ENCODE peak calls at places on chromosomes 6 and 20, in four cellular contexts. X, Y, K and F are unnamed samples.

GRCh38 chr6:154154389-154154967 is 115.4 kb downstream of the OPRM1 start:
- DNase-seq in X (no peak), K (no peak), Y (peak), F (peak)

GRCh38 chr20:24136659-24137246 is 148.2 kb upstream of the GGTLC1 start:
- DNase-seq in Y (no peak), K (no peak), X (no peak), F (no peak)

GRCh38 chr20:64090165-64090564 is 6.0 kb upstream of the LKAAEAR1 start:
- DNase-seq in K (no peak), Y (peak), X (no peak), F (no peak)

GRCh38 chr6:28589952-28590340 is 64.3 kb downstream of the GPX5 start:
- DNase-seq in K (no peak), X (no peak), Y (no peak), F (no peak)

GRCh38 chr6:13614126-13614925 is 809 bp upstream of the NOL7 start:
- DNase-seq in X (no peak), Y (peak), K (peak), F (peak)

GRCh38 chr20:3072530-3073250 is 1.3 kb downstream of the OXT start:
- DNase-seq in X (no peak), K (no peak), Y (no peak), F (no peak)

GRCh38 chr6:23454090-23454998 is 671.7 kb upstream of the NRSN1 start:
- DNase-seq in K (no peak), X (no peak), Y (no peak), F (no peak)

GRCh38 chr20:36585410-36586125 is 12.2 kb downstream of the TGIF2 start:
- DNase-seq in K (no peak), Y (no peak), X (peak), F (no peak)

GRCh38 chr6:168742146-168742782 is 301.3 kb downstream of the SMOC2 start:
- DNase-seq in Y (no peak), K (no peak), X (no peak), F (no peak)

GRCh38 chr6:140537834-140538680 is 1163.6 kb upstream of the CITED2 start:
- DNase-seq in X (peak), K (peak), Y (no peak), F (peak)

GRCh38 chr20:61768926-61769832 is 296.5 kb downstream of the TAF4 start:
- DNase-seq in K (no peak), Y (no peak), X (no peak), F (no peak)

GRCh38 chr20:50788045-50788867 is 6.6 kb upstream of the BCAS4 start:
- DNase-seq in Y (peak), X (no peak), K (peak), F (peak)

GRCh38 chr6:63943826-63944225 is 308.2 kb downstream of the PHF3 start:
- DNase-seq in X (peak), K (no peak), Y (no peak), F (no peak)

GRCh38 chr6:19851273-19852089 is 14.3 kb downstream of the ID4 start:
- DNase-seq in X (no peak), K (peak), Y (peak), F (peak)

GRCh38 chr6:51489133-51489532 is 598.3 kb downstream of the PKHD1 start:
- DNase-seq in X (no peak), Y (no peak), K (no peak), F (no peak)

GRCh38 chr6:27836783-27837635 is 75.2 kb downstream of the OR2B2 start:
- DNase-seq in Y (peak), K (no peak), X (no peak), F (peak)

GRCh38 chr6:53986165-53986720 is 125.0 kb upstream of the MLIP start:
- DNase-seq in Y (no peak), X (no peak), K (peak), F (peak)
- TF ChIP-seq RNF2 in Y (no peak), X (no peak), K (no peak), F (no peak)

GRCh38 chr6:149216459-149216858 is 101.1 kb upstream of the TAB2 start:
- DNase-seq in Y (no peak), K (no peak), X (no peak), F (no peak)
- TF ChIP-seq RNF2 in Y (no peak), K (no peak), X (no peak), F (no peak)

GRCh38 chr6:110493253-110493800 is 16.9 kb upstream of the SLC22A16 start:
- DNase-seq in K (no peak), X (no peak), Y (no peak), F (no peak)
- TF ChIP-seq RNF2 in K (no peak), X (no peak), Y (no peak), F (no peak)

DNA sequence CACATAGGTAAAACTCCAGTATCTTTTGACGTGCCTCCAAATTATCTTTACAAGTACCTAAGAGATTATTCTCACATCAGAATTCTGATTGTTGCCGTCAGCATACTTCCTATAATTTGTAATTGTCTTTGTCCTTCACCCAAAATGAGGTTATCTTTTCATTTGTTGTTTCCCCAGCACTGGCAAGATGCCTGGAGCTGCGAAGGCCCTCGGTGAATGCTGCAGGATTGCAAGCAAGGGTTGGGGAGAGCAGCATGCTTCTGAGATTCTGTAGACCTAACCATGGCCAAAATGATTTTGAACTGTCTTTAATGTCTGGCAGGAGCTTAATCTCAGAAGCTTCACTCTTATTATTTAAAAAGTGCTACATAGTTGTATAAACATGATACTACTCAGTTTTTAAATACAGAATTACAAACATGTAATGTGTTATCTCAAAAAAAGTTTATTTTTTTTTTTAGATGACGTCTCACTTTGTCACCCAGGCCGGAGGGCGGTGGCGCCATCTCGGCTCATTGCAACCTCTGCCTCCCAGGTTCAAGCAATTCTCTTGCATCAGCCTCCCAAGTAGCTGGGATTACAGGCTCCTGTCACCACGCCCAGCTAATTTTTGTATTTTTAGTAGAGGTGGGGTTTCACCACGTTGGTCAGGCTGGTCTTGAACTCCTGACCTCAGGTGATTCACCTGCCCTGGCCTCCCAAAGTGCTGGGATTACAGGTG is 88.7 kb downstream of the ELOVL5 start:
- DNase-seq in Y (no peak), K (no peak), X (no peak), F (no peak)
- TF ChIP-seq RNF2 in Y (no peak), K (no peak), X (no peak), F (no peak)

DNA sequence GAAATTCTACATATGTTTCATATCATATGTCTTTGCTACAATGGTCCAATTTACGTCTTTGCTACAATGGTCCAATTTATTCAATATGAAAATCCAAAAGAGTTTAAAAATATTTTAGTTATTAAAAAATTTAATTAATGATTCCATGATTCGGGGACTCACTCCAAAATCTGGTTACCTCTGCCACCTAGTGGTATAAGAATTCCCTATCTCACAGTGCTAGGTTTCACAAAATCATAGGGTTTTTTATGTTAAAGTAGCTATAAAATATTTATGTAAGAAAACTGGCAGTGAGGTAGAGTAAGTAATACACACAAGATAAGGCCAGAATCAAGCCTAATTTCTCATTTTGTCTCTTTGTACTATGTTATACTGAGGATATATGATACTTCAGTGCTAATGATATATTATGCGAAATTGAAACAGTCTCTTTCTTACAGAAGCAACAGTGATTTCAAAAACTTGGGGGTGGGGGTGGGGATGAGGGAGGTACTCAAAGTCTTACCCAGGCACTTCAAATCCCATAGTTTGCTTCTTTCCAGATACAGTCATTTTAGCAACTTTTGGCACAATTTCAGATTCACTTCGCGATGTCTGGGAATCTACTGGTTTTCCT is 52.3 kb downstream of the HBS1L start:
- DNase-seq in Y (peak), K (peak), X (no peak), F (peak)
- TF ChIP-seq RNF2 in Y (no peak), K (no peak), X (no peak), F (no peak)

GRCh38 chr20:47327711-47328110 is 28.8 kb downstream of the ZMYND8 start:
- DNase-seq in K (no peak), Y (no peak), X (no peak), F (no peak)

GRCh38 chr20:47326718-47327137 is 29.8 kb downstream of the ZMYND8 start:
- DNase-seq in X (no peak), Y (no peak), K (no peak), F (no peak)

GRCh38 chr20:47320990-47321805 is 35.3 kb downstream of the ZMYND8 start:
- DNase-seq in Y (no peak), X (no peak), K (peak), F (peak)

GRCh38 chr20:47328841-47329448 is 27.6 kb downstream of the ZMYND8 start:
- DNase-seq in Y (no peak), K (no peak), X (no peak), F (no peak)

DNA sequence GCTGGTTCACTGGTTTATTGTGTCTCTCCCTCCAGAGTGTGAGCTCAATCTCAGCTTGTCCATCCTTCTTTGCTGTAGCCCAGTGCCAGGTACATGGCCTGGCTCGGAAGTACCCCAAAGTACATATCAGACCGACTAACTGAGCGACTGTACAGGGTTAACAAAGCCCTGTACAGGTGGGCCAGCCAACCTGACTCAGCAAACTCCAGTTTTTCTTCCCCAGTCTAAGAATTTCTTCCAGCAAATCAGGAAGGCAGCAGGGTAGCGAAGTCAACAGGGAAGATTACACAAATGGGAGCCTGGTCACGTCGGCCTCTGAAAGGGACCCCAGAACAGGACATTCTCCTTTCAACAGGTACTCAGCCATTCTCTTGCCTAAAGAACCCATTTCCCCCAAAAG is 31.3 kb downstream of the ZMYND8 start:
- DNase-seq in K (no peak), X (no peak), Y (no peak), F (no peak)
- TF ChIP-seq RNF2 in K (no peak), X (no peak), Y (no peak), F (no peak)

GRCh38 chr20:1491891-1492642 is 847 bp upstream of the SIRPB2 start:
- DNase-seq in Y (no peak), X (no peak), K (no peak), F (no peak)

GRCh38 chr20:1491281-1491840 is at the start of gene SIRPB2:
- DNase-seq in K (no peak), X (no peak), Y (no peak), F (no peak)

GRCh38 chr20:1489328-1489727 is 1.9 kb downstream of the SIRPB2 start:
- DNase-seq in K (no peak), Y (no peak), X (no peak), F (no peak)

GRCh38 chr20:1490643-1491042 is 577 bp downstream of the SIRPB2 start:
- DNase-seq in K (no peak), Y (no peak), X (no peak), F (no peak)

DNA sequence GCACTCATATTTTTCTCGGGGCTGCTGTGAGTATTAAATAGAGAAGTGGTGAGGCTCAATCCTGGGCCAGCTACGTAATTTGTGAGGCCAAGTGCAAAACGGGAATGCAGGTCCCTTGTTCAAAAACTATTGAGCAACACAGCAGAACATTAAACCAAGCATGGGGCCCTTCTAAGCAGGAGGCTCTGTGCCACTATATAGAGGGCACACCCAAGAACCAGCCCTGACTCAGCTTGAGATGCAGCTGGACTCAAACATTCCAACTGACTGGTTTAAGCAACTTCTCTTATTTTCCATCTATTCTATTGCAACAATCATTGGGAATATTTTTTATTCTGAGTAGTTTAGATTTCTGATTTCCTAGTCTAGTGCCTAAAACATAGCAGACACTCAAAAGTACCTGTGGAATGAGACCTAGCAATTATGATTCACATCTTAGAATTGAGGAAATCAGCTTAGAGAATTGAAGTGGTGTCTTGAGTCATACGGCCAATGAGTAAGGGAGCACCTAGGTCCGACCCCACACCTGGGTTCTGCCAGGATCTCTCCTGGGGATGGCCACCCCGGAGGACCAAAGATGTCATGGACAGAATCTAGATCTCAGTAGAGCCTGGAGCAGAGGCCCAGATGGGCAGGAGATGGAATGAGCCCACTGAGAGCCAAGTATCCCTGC is 1.3 kb downstream of the SIRPB2 start:
- DNase-seq in K (no peak), Y (no peak), X (no peak), F (no peak)
- TF ChIP-seq RNF2 in K (no peak), Y (no peak), X (no peak), F (no peak)